ENCODE peak calls at places on chromosomes 11 and 22, in eight cellular contexts. One of them, this sample, is unnamed.

GRCh38 chr11:47917643-47918369 is 62.6 kb upstream of the PTPRJ start:
- DNase-seq in naive thymus-derived CD4-positive, alpha-beta T cell: no peak
- DNase-seq in lower lobe of right lung: peak; percentile 92
- DNase-seq in tibial nerve: peak; percentile 74
- DNase-seq in endothelial cell of umbilical vein: peak; percentile 82
- DNase-seq in PC-3: peak; percentile 7
- DNase-seq in neuronal stem cell: no peak
- DNase-seq in HAP-1: peak; percentile 67
- DNase-seq in this sample: peak; percentile 43

GRCh38 chr11:13033760-13034533 is 24.8 kb downstream of the RASSF10 start:
- DNase-seq in lower lobe of right lung: no peak
- DNase-seq in tibial nerve: no peak
- DNase-seq in neuronal stem cell: no peak
- DNase-seq in PC-3: no peak
- DNase-seq in HAP-1: no peak
- DNase-seq in naive thymus-derived CD4-positive, alpha-beta T cell: no peak
- DNase-seq in endothelial cell of umbilical vein: no peak
- DNase-seq in this sample: no peak

GRCh38 chr11:44955019-44955738 is 4.5 kb upstream of the TP53I11 start:
- DNase-seq in tibial nerve: peak; percentile 48
- DNase-seq in HAP-1: no peak
- DNase-seq in neuronal stem cell: no peak
- DNase-seq in lower lobe of right lung: peak; percentile 66
- DNase-seq in endothelial cell of umbilical vein: peak; percentile 97
- DNase-seq in naive thymus-derived CD4-positive, alpha-beta T cell: no peak
- DNase-seq in PC-3: peak; percentile 46
- DNase-seq in this sample: peak; percentile 34

GRCh38 chr11:88293931-88294330 is 43.6 kb downstream of the CTSC start:
- DNase-seq in neuronal stem cell: no peak
- DNase-seq in lower lobe of right lung: no peak
- DNase-seq in naive thymus-derived CD4-positive, alpha-beta T cell: no peak
- DNase-seq in HAP-1: no peak
- DNase-seq in endothelial cell of umbilical vein: no peak
- DNase-seq in PC-3: no peak
- DNase-seq in tibial nerve: no peak
- DNase-seq in this sample: no peak

GRCh38 chr11:83044958-83045712 is 26.6 kb downstream of the RAB30 start:
- DNase-seq in endothelial cell of umbilical vein: peak; percentile 55
- DNase-seq in tibial nerve: no peak
- DNase-seq in PC-3: peak; percentile 95
- DNase-seq in HAP-1: no peak
- DNase-seq in neuronal stem cell: no peak
- DNase-seq in lower lobe of right lung: no peak
- DNase-seq in naive thymus-derived CD4-positive, alpha-beta T cell: no peak
- DNase-seq in this sample: no peak

GRCh38 chr11:2511421-2512369 is 66.9 kb downstream of the KCNQ1 start:
- DNase-seq in PC-3: no peak
- DNase-seq in naive thymus-derived CD4-positive, alpha-beta T cell: no peak
- DNase-seq in neuronal stem cell: no peak
- DNase-seq in tibial nerve: no peak
- DNase-seq in lower lobe of right lung: peak; percentile 47
- DNase-seq in endothelial cell of umbilical vein: no peak
- DNase-seq in HAP-1: peak; percentile 5
- DNase-seq in this sample: no peak

GRCh38 chr22:48713266-48714205 is 1114.1 kb downstream of the BRD1 start:
- DNase-seq in tibial nerve: no peak
- DNase-seq in PC-3: no peak
- DNase-seq in HAP-1: no peak
- DNase-seq in lower lobe of right lung: peak; percentile 28
- DNase-seq in neuronal stem cell: no peak
- DNase-seq in naive thymus-derived CD4-positive, alpha-beta T cell: no peak
- DNase-seq in endothelial cell of umbilical vein: no peak
- DNase-seq in this sample: no peak

GRCh38 chr11:2762451-2762850 is 62.7 kb upstream of the KCNQ1OT1 start:
- DNase-seq in PC-3: no peak
- DNase-seq in tibial nerve: no peak
- DNase-seq in naive thymus-derived CD4-positive, alpha-beta T cell: no peak
- DNase-seq in HAP-1: no peak
- DNase-seq in lower lobe of right lung: no peak
- DNase-seq in endothelial cell of umbilical vein: no peak
- DNase-seq in neuronal stem cell: no peak
- DNase-seq in this sample: no peak

GRCh38 chr11:129191649-129192048 is 476 bp downstream of the ARHGAP32 start:
- DNase-seq in lower lobe of right lung: no peak
- DNase-seq in tibial nerve: no peak
- DNase-seq in endothelial cell of umbilical vein: no peak
- DNase-seq in HAP-1: no peak
- DNase-seq in naive thymus-derived CD4-positive, alpha-beta T cell: no peak
- DNase-seq in neuronal stem cell: no peak
- DNase-seq in PC-3: peak; percentile 74
- DNase-seq in this sample: no peak

GRCh38 chr11:34358258-34358665 is 452 bp upstream of the ABTB2 start:
- DNase-seq in tibial nerve: peak; percentile 33
- DNase-seq in lower lobe of right lung: no peak
- DNase-seq in endothelial cell of umbilical vein: peak; percentile 49
- DNase-seq in PC-3: peak; percentile 79
- DNase-seq in neuronal stem cell: peak; percentile 67
- DNase-seq in naive thymus-derived CD4-positive, alpha-beta T cell: no peak
- DNase-seq in HAP-1: peak; percentile 88
- DNase-seq in this sample: peak; percentile 54

GRCh38 chr11:112731538-112731937 is 229.7 kb upstream of the NCAM1 start:
- DNase-seq in endothelial cell of umbilical vein: no peak
- DNase-seq in tibial nerve: no peak
- DNase-seq in neuronal stem cell: no peak
- DNase-seq in lower lobe of right lung: no peak
- DNase-seq in HAP-1: no peak
- DNase-seq in naive thymus-derived CD4-positive, alpha-beta T cell: no peak
- DNase-seq in PC-3: no peak
- DNase-seq in this sample: no peak

GRCh38 chr22:29069476-29069875 is 3.4 kb upstream of the KREMEN1 start:
- DNase-seq in tibial nerve: no peak
- DNase-seq in PC-3: no peak
- DNase-seq in neuronal stem cell: no peak
- DNase-seq in HAP-1: no peak
- DNase-seq in lower lobe of right lung: no peak
- DNase-seq in naive thymus-derived CD4-positive, alpha-beta T cell: no peak
- DNase-seq in endothelial cell of umbilical vein: no peak
- DNase-seq in this sample: no peak

GRCh38 chr11:61599968-61600710 is 19.3 kb upstream of the SYT7 start:
- DNase-seq in naive thymus-derived CD4-positive, alpha-beta T cell: no peak
- DNase-seq in lower lobe of right lung: no peak
- DNase-seq in PC-3: no peak
- DNase-seq in tibial nerve: no peak
- DNase-seq in endothelial cell of umbilical vein: no peak
- DNase-seq in neuronal stem cell: no peak
- DNase-seq in HAP-1: no peak
- DNase-seq in this sample: no peak

GRCh38 chr11:61601512-61601911 is 20.6 kb upstream of the SYT7 start:
- DNase-seq in neuronal stem cell: no peak
- DNase-seq in tibial nerve: no peak
- DNase-seq in lower lobe of right lung: no peak
- DNase-seq in endothelial cell of umbilical vein: no peak
- DNase-seq in HAP-1: no peak
- DNase-seq in naive thymus-derived CD4-positive, alpha-beta T cell: no peak
- DNase-seq in PC-3: peak; percentile 59
- DNase-seq in this sample: no peak

GRCh38 chr11:61598886-61599868 is 18.3 kb upstream of the SYT7 start:
- DNase-seq in lower lobe of right lung: no peak
- DNase-seq in PC-3: peak; percentile 44
- DNase-seq in tibial nerve: no peak
- DNase-seq in endothelial cell of umbilical vein: no peak
- DNase-seq in naive thymus-derived CD4-positive, alpha-beta T cell: no peak
- DNase-seq in HAP-1: no peak
- DNase-seq in neuronal stem cell: no peak
- DNase-seq in this sample: peak; percentile 33

GRCh38 chr11:61603667-61604066 is 22.8 kb upstream of the SYT7 start:
- DNase-seq in endothelial cell of umbilical vein: no peak
- DNase-seq in naive thymus-derived CD4-positive, alpha-beta T cell: no peak
- DNase-seq in HAP-1: no peak
- DNase-seq in tibial nerve: no peak
- DNase-seq in neuronal stem cell: no peak
- DNase-seq in PC-3: no peak
- DNase-seq in lower lobe of right lung: no peak
- DNase-seq in this sample: no peak

DNA sequence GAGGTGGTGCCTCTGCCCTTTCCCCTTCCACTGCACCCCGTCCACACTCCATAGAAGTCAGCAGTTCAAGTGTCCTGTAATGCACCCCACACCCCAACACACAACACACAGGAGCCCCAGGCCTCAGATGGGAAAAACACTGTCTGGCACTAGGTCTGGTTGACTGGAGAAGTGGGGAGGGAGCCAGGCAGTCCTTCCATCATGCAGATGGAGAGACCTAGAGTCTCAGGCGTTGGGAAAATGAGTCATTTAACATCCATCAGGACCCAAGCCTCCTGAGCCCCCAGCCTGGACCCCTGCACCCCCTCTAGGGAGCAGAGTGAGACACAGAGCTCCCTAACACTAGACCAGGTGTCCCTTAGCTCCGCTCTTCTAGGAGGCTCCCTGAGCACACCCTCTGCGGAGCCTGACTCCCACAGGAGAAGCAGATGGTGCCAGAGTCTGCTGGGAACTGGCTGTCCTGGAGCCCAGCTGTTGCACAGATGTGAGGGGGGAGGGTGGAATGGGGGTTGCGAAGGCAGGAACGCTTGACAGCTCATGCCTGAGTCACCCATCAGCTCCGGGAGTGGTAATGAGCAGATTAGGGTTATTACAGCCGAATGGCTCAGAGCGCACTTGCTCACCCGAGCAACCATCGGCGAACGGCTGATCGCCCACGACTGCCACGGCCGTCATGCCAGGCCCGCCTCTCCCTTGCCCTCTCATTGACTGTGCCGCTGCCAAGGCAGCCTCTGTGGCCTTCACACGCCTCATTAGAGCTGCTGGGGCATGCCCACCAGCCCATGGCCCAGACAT is 22.1 kb upstream of the SYT7 start:
- DNase-seq in HAP-1: no peak
- DNase-seq in naive thymus-derived CD4-positive, alpha-beta T cell: no peak
- DNase-seq in neuronal stem cell: no peak
- DNase-seq in tibial nerve: peak; percentile 51
- DNase-seq in PC-3: peak; percentile 80
- DNase-seq in lower lobe of right lung: no peak
- DNase-seq in endothelial cell of umbilical vein: no peak
- DNase-seq in this sample: peak; percentile 69
- H3K4me3 ChIP-seq in HAP-1: no peak overlapping the region
- H3K4me3 ChIP-seq in naive thymus-derived CD4-positive, alpha-beta T cell: no peak overlapping the region
- H3K4me3 ChIP-seq in neuronal stem cell: no peak overlapping the region
- H3K4me3 ChIP-seq in tibial nerve: no peak overlapping the region
- H3K4me3 ChIP-seq in PC-3: peak overlapping the region; percentile 2
- H3K4me3 ChIP-seq in lower lobe of right lung: no peak overlapping the region
- H3K4me3 ChIP-seq in endothelial cell of umbilical vein: no peak overlapping the region
- H3K4me3 ChIP-seq in this sample: no peak overlapping the region

GRCh38 chr11:70072471-70073187 is 5.5 kb upstream of the ANO1 start:
- DNase-seq in lower lobe of right lung: no peak
- DNase-seq in naive thymus-derived CD4-positive, alpha-beta T cell: no peak
- DNase-seq in neuronal stem cell: no peak
- DNase-seq in endothelial cell of umbilical vein: no peak
- DNase-seq in HAP-1: no peak
- DNase-seq in tibial nerve: no peak
- DNase-seq in PC-3: no peak
- DNase-seq in this sample: no peak
- H3K4me3 ChIP-seq in lower lobe of right lung: no peak overlapping the region
- H3K4me3 ChIP-seq in naive thymus-derived CD4-positive, alpha-beta T cell: no peak overlapping the region
- H3K4me3 ChIP-seq in neuronal stem cell: no peak overlapping the region
- H3K4me3 ChIP-seq in endothelial cell of umbilical vein: no peak overlapping the region
- H3K4me3 ChIP-seq in HAP-1: no peak overlapping the region
- H3K4me3 ChIP-seq in tibial nerve: no peak overlapping the region
- H3K4me3 ChIP-seq in PC-3: no peak overlapping the region
- H3K4me3 ChIP-seq in this sample: no peak overlapping the region

DNA sequence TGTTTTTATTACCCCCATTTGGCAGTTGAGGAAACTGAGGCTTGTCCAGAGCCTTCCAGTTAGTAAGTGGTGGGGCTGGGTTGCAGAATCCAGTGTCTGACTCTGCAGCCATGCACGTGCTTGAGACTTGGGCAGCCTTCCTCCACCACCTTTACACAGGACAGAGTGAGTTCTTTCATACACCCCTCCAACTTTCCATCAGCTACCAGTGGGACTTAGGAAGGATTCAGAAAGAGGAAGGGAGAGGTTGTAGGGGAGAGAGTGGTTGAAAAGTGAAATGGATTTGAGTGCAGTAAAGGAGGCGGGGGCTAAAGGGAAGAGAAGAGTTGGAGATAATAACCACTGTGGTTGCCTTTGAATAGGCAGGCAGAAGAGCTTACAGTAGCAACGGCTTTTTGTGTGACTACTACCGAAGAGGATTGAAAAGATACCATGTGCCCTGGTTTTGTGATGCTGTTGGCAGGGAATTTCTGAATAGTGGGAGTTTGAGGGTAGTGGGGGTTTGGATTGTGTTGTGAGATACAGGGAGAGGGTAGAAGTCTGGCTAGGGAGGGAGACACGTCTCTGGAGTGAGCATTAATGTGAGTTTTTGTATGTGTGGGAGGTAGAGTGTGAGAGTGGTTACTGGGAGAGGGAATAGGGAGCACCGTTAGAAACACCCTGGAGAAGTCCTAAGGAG is 1.7 kb downstream of the UVRAG start:
- DNase-seq in HAP-1: peak; percentile 30
- DNase-seq in lower lobe of right lung: no peak
- DNase-seq in neuronal stem cell: no peak
- DNase-seq in tibial nerve: no peak
- DNase-seq in naive thymus-derived CD4-positive, alpha-beta T cell: peak; percentile 19
- DNase-seq in endothelial cell of umbilical vein: peak; percentile 47
- DNase-seq in PC-3: no peak
- DNase-seq in this sample: no peak
- H3K4me3 ChIP-seq in HAP-1: peak overlapping the region; percentile 80
- H3K4me3 ChIP-seq in lower lobe of right lung: peak overlapping the region; percentile 93
- H3K4me3 ChIP-seq in neuronal stem cell: peak overlapping the region; percentile 59
- H3K4me3 ChIP-seq in tibial nerve: peak overlapping the region; percentile 99
- H3K4me3 ChIP-seq in naive thymus-derived CD4-positive, alpha-beta T cell: peak overlapping the region; percentile 96
- H3K4me3 ChIP-seq in endothelial cell of umbilical vein: peak overlapping the region; percentile 95
- H3K4me3 ChIP-seq in PC-3: peak overlapping the region; percentile 81
- H3K4me3 ChIP-seq in this sample: peak overlapping the region; percentile 88

GRCh38 chr22:37487129-37487528 is 945 bp upstream of the MFNG start:
- DNase-seq in neuronal stem cell: no peak
- DNase-seq in endothelial cell of umbilical vein: no peak
- DNase-seq in lower lobe of right lung: no peak
- DNase-seq in naive thymus-derived CD4-positive, alpha-beta T cell: no peak
- DNase-seq in PC-3: no peak
- DNase-seq in tibial nerve: no peak
- DNase-seq in HAP-1: no peak
- DNase-seq in this sample: no peak

GRCh38 chr22:37485714-37486223 is 415 bp downstream of the MFNG start:
- DNase-seq in tibial nerve: no peak
- DNase-seq in naive thymus-derived CD4-positive, alpha-beta T cell: peak; percentile 28
- DNase-seq in PC-3: no peak
- DNase-seq in neuronal stem cell: no peak
- DNase-seq in lower lobe of right lung: no peak
- DNase-seq in endothelial cell of umbilical vein: peak; percentile 27
- DNase-seq in HAP-1: peak; percentile 42
- DNase-seq in this sample: no peak

GRCh38 chr22:37485006-37485713 is 1.0 kb downstream of the MFNG start:
- DNase-seq in lower lobe of right lung: peak; percentile 69
- DNase-seq in naive thymus-derived CD4-positive, alpha-beta T cell: peak; percentile 83
- DNase-seq in HAP-1: peak; percentile 53
- DNase-seq in endothelial cell of umbilical vein: peak; percentile 76
- DNase-seq in neuronal stem cell: no peak
- DNase-seq in tibial nerve: no peak
- DNase-seq in PC-3: no peak
- DNase-seq in this sample: no peak

GRCh38 chr22:37487559-37487958 is 1.4 kb upstream of the MFNG start:
- DNase-seq in lower lobe of right lung: no peak
- DNase-seq in neuronal stem cell: no peak
- DNase-seq in PC-3: no peak
- DNase-seq in HAP-1: no peak
- DNase-seq in tibial nerve: no peak
- DNase-seq in naive thymus-derived CD4-positive, alpha-beta T cell: no peak
- DNase-seq in endothelial cell of umbilical vein: no peak
- DNase-seq in this sample: no peak

GRCh38 chr22:37486224-37486845 is at the start of gene MFNG:
- DNase-seq in endothelial cell of umbilical vein: peak; percentile 80
- DNase-seq in PC-3: peak; percentile 55
- DNase-seq in HAP-1: peak; percentile 83
- DNase-seq in naive thymus-derived CD4-positive, alpha-beta T cell: peak; percentile 62
- DNase-seq in lower lobe of right lung: peak; percentile 90
- DNase-seq in neuronal stem cell: peak; percentile 62
- DNase-seq in tibial nerve: peak; percentile 26
- DNase-seq in this sample: peak; percentile 58
- H3K4me3 ChIP-seq in endothelial cell of umbilical vein: peak within 1 kb of the TSS; percentile 61
- H3K4me3 ChIP-seq in PC-3: no peak within 1 kb of the TSS
- H3K4me3 ChIP-seq in HAP-1: peak within 1 kb of the TSS; percentile 47
- H3K4me3 ChIP-seq in naive thymus-derived CD4-positive, alpha-beta T cell: peak within 1 kb of the TSS; percentile 84
- H3K4me3 ChIP-seq in lower lobe of right lung: peak within 1 kb of the TSS; percentile 72
- H3K4me3 ChIP-seq in neuronal stem cell: peak within 1 kb of the TSS; percentile 3
- H3K4me3 ChIP-seq in tibial nerve: peak within 1 kb of the TSS; percentile 55
- H3K4me3 ChIP-seq in this sample: peak within 1 kb of the TSS; percentile 53

This sample was measured in gastrocnemius medialis.